ENCODE peak calls at places on chromosome 16, in seven cellular contexts. One of them, this sample, is unnamed.

GRCh38 chr16:75860654-75861053 is 134.4 kb upstream of the CPHXL start:
- DNase-seq in H1: no peak
- DNase-seq in IMR-90: no peak
- DNase-seq in mesendoderm: peak
- DNase-seq in mesenchymal stem cell: no peak
- DNase-seq in trophoblast cell: no peak
- DNase-seq in H9: no peak
- DNase-seq in this sample: peak

GRCh38 chr16:29806096-29806579 is at the start of gene MAZ:
- DNase-seq in H1: no peak
- DNase-seq in IMR-90: peak
- DNase-seq in mesendoderm: no peak
- DNase-seq in mesenchymal stem cell: no peak
- DNase-seq in trophoblast cell: no peak
- DNase-seq in H9: no peak
- DNase-seq in this sample: no peak

GRCh38 chr16:69123894-69124293 is 8.5 kb downstream of the CHTF8 start:
- DNase-seq in H1: no peak
- DNase-seq in IMR-90: peak
- DNase-seq in mesendoderm: peak
- DNase-seq in mesenchymal stem cell: peak
- DNase-seq in trophoblast cell: peak
- DNase-seq in H9: no peak
- DNase-seq in this sample: peak

GRCh38 chr16:27461483-27462171 is 59.7 kb downstream of the IL21R start:
- DNase-seq in H1: no peak
- DNase-seq in IMR-90: peak
- DNase-seq in mesendoderm: no peak
- DNase-seq in mesenchymal stem cell: no peak
- DNase-seq in trophoblast cell: peak
- DNase-seq in H9: no peak
- DNase-seq in this sample: no peak

GRCh38 chr16:28000314-28000713 is 63.2 kb downstream of the GSG1L start:
- DNase-seq in H1: no peak
- DNase-seq in IMR-90: no peak
- DNase-seq in mesendoderm: no peak
- DNase-seq in mesenchymal stem cell: no peak
- DNase-seq in trophoblast cell: no peak
- DNase-seq in H9: no peak
- DNase-seq in this sample: no peak

GRCh38 chr16:29892458-29892813 is 6.9 kb downstream of the SEZ6L2 start:
- DNase-seq in H1: no peak
- DNase-seq in IMR-90: no peak
- DNase-seq in mesendoderm: no peak
- DNase-seq in mesenchymal stem cell: no peak
- DNase-seq in trophoblast cell: no peak
- DNase-seq in H9: no peak
- DNase-seq in this sample: no peak

GRCh38 chr16:48611329-48612137 is 1.6 kb upstream of the N4BP1 start:
- DNase-seq in H1: no peak
- DNase-seq in IMR-90: no peak
- DNase-seq in mesendoderm: peak
- DNase-seq in mesenchymal stem cell: no peak
- DNase-seq in trophoblast cell: peak
- DNase-seq in H9: peak
- DNase-seq in this sample: no peak

GRCh38 chr16:31215287-31216115 is 1.4 kb downstream of the PYDC1 start:
- DNase-seq in H1: peak
- DNase-seq in IMR-90: peak
- DNase-seq in mesendoderm: peak
- DNase-seq in mesenchymal stem cell: peak
- DNase-seq in trophoblast cell: peak
- DNase-seq in H9: peak
- DNase-seq in this sample: peak

GRCh38 chr16:8673611-8674412 is 605 bp upstream of the ABAT start:
- DNase-seq in H1: no peak
- DNase-seq in IMR-90: no peak
- DNase-seq in mesendoderm: no peak
- DNase-seq in mesenchymal stem cell: no peak
- DNase-seq in trophoblast cell: no peak
- DNase-seq in H9: no peak
- DNase-seq in this sample: no peak

GRCh38 chr16:72537684-72538083 is 365.7 kb upstream of the PMFBP1 start:
- DNase-seq in H1: no peak
- DNase-seq in IMR-90: peak
- DNase-seq in mesendoderm: no peak
- DNase-seq in mesenchymal stem cell: peak
- DNase-seq in trophoblast cell: peak
- DNase-seq in H9: no peak
- DNase-seq in this sample: no peak

GRCh38 chr16:12061336-12062055 is 85.0 kb downstream of the SNX29 start:
- DNase-seq in H1: no peak
- DNase-seq in IMR-90: peak
- DNase-seq in mesendoderm: no peak
- DNase-seq in mesenchymal stem cell: peak
- DNase-seq in trophoblast cell: peak
- DNase-seq in H9: no peak
- DNase-seq in this sample: no peak

GRCh38 chr16:56339431-56340195 is 85.7 kb downstream of the AMFR start:
- DNase-seq in H1: no peak
- DNase-seq in IMR-90: no peak
- DNase-seq in mesendoderm: no peak
- DNase-seq in mesenchymal stem cell: no peak
- DNase-seq in trophoblast cell: no peak
- DNase-seq in H9: no peak
- DNase-seq in this sample: no peak

GRCh38 chr16:56337131-56337857 is 88.1 kb downstream of the AMFR start:
- DNase-seq in H1: no peak
- DNase-seq in IMR-90: no peak
- DNase-seq in mesendoderm: no peak
- DNase-seq in mesenchymal stem cell: no peak
- DNase-seq in trophoblast cell: no peak
- DNase-seq in H9: no peak
- DNase-seq in this sample: no peak

GRCh38 chr16:56337858-56338325 is 87.5 kb downstream of the AMFR start:
- DNase-seq in H1: no peak
- DNase-seq in IMR-90: no peak
- DNase-seq in mesendoderm: no peak
- DNase-seq in mesenchymal stem cell: no peak
- DNase-seq in trophoblast cell: no peak
- DNase-seq in H9: no peak
- DNase-seq in this sample: no peak

GRCh38 chr16:56340416-56340815 is 84.9 kb downstream of the AMFR start:
- DNase-seq in H1: no peak
- DNase-seq in IMR-90: no peak
- DNase-seq in mesendoderm: no peak
- DNase-seq in mesenchymal stem cell: no peak
- DNase-seq in trophoblast cell: no peak
- DNase-seq in H9: no peak
- DNase-seq in this sample: no peak

DNA sequence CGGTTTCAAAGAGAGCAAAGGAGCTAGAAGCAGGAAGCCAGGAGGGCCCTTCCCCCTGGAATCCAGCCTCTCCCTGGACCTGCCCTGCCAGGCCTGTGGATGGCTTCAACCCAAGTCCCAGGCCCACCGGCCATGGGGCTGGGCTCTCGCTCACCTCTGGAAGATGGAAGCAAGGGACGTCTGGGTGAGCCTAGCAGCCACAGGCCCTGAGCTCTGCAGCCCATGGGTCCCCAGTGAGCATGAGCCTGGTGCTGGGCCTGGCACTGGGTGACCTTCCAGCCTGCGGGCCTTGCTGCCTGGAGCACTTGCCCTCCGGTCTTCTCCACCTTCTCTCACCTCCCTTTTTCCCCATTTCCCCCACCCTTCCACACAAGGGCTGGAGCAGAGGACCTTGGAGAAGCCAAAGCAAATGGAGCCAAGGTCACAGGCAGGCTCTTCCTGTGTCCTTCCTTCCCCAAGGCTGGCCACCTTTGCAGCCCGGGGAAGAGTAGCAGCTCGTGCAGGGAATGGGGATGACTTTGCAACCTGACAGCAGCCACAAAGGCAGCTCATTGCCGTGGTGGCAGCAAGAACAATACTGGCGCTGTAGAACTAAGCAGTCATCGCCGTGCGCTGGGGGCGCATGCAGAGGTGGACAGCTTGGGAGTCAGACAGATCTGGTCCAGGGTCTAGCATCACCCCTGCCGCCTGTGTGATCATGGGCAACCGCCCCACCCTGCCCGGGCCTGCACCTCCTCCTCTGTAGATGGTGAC is 86.6 kb downstream of the AMFR start:
- DNase-seq in H1: no peak
- DNase-seq in IMR-90: no peak
- DNase-seq in mesendoderm: no peak
- DNase-seq in mesenchymal stem cell: no peak
- DNase-seq in trophoblast cell: no peak
- DNase-seq in H9: no peak
- DNase-seq in this sample: no peak
- H2BK5ac ChIP-seq in H1: no peak
- H2BK5ac ChIP-seq in IMR-90: no peak
- H2BK5ac ChIP-seq in mesendoderm: no peak
- H2BK5ac ChIP-seq in mesenchymal stem cell: no peak
- H2BK5ac ChIP-seq in trophoblast cell: no peak
- H2BK5ac ChIP-seq in H9: no peak
- H2BK5ac ChIP-seq in this sample: no peak

DNA sequence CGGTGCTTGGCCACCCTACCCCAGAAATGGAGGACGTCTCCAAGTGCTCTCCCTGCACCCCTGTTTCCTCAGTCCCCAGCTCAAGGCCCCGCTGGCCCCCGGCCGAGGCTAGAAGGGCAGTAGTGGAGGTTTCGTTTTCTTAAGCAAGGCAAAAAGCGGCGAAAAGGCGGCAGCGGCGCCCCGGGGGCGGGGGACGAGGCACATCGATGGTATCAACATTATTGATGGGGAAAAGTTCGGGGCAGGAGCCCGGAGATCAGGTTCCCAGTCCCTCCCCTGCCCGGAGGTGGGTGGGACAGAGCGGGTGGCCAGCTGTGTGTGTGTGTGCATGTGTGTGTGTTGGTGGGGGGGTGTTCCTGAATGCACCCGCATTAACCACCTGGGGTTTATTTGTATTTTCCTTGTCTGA is 4.1 kb upstream of the SALL1 start:
- DNase-seq in H1: no peak
- DNase-seq in IMR-90: no peak
- DNase-seq in mesendoderm: peak
- DNase-seq in mesenchymal stem cell: peak
- DNase-seq in trophoblast cell: no peak
- DNase-seq in H9: peak
- DNase-seq in this sample: no peak
- H3K4me2 ChIP-seq in H1: peak
- H3K4me2 ChIP-seq in IMR-90: peak
- H3K4me2 ChIP-seq in mesendoderm: peak
- H3K4me2 ChIP-seq in mesenchymal stem cell: peak
- H3K4me2 ChIP-seq in trophoblast cell: peak
- H3K4me2 ChIP-seq in H9: peak
- H3K4me2 ChIP-seq in this sample: peak

DNA sequence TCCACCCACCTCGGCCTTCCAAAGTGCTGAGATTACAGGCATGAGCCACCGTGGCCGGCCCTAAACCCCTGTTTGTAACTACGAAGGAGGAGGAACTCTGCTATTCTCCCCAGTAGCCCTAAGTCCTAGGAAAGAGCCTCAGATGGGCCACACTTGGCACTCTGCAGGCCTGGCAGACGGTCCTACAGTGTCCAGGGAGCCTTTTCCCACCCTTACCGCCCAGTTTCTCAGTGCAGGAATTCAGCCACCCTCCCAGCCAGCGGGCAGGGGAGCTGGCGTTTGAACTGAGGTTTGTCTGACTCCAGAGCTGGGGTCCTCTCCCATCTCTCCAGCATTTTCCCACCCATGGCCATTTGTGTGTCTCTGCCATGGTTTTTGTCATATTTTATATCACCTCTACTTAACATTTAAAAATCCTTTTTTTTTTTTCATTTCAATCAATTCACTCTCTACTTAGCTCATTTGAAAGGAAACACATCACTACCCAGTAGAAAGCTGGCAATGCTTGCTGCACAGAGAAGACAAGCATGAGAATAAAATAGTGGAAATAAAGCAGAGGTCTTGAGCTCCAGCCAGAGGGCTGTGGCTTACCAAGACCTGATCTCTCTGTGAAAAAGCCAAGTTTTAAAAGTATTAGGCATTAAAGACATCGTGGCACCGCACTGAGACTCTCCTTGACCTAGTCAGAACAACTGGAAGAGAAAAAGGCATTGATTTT is 34.9 kb downstream of the BCO1 start:
- DNase-seq in H1: no peak
- DNase-seq in IMR-90: no peak
- DNase-seq in mesendoderm: no peak
- DNase-seq in mesenchymal stem cell: no peak
- DNase-seq in trophoblast cell: no peak
- DNase-seq in H9: no peak
- DNase-seq in this sample: no peak
- H2BK5ac ChIP-seq in H1: no peak
- H2BK5ac ChIP-seq in IMR-90: no peak
- H2BK5ac ChIP-seq in mesendoderm: no peak
- H2BK5ac ChIP-seq in mesenchymal stem cell: no peak
- H2BK5ac ChIP-seq in trophoblast cell: no peak
- H2BK5ac ChIP-seq in H9: no peak
- H2BK5ac ChIP-seq in this sample: no peak

GRCh38 chr16:1964046-1964505 is 550 bp downstream of the RPS2 start:
- DNase-seq in H1: no peak
- DNase-seq in IMR-90: no peak
- DNase-seq in mesendoderm: peak
- DNase-seq in mesenchymal stem cell: peak
- DNase-seq in trophoblast cell: peak
- DNase-seq in H9: no peak
- DNase-seq in this sample: no peak
- H3K4me2 ChIP-seq in H1: peak
- H3K4me2 ChIP-seq in IMR-90: peak
- H3K4me2 ChIP-seq in mesendoderm: peak
- H3K4me2 ChIP-seq in mesenchymal stem cell: peak
- H3K4me2 ChIP-seq in trophoblast cell: peak
- H3K4me2 ChIP-seq in H9: peak
- H3K4me2 ChIP-seq in this sample: peak

DNA sequence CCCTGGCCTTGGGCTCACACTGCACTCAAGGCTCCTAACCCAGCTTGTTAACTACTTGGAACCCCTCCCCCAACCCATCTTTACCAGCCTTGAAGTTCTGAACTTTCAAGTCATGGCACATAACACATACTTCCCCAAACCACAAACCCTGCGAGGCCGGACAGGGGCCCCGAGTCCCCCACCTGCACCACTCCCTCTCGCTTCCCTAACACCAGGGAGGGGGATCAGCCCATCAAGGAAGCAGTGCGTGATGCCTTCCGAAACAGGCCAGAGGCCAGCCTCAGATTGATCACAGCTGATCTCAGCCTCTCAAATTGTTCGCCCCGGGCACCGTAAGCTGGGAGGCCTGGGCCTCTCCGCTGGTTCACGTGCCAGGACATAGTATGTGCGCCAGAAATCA is 3.1 kb upstream of the NLRC3 start:
- DNase-seq in H1: no peak
- DNase-seq in IMR-90: no peak
- DNase-seq in mesendoderm: no peak
- DNase-seq in mesenchymal stem cell: no peak
- DNase-seq in trophoblast cell: no peak
- DNase-seq in H9: no peak
- DNase-seq in this sample: no peak
- H2BK5ac ChIP-seq in H1: peak
- H2BK5ac ChIP-seq in IMR-90: no peak
- H2BK5ac ChIP-seq in mesendoderm: no peak
- H2BK5ac ChIP-seq in mesenchymal stem cell: no peak
- H2BK5ac ChIP-seq in trophoblast cell: no peak
- H2BK5ac ChIP-seq in H9: no peak
- H2BK5ac ChIP-seq in this sample: no peak

GRCh38 chr16:84199861-84200260 is 8.9 kb downstream of the ADAD2 start:
- DNase-seq in H1: no peak
- DNase-seq in IMR-90: no peak
- DNase-seq in mesendoderm: no peak
- DNase-seq in mesenchymal stem cell: no peak
- DNase-seq in trophoblast cell: peak
- DNase-seq in H9: no peak
- DNase-seq in this sample: no peak
- H3K4me2 ChIP-seq in H1: no peak
- H3K4me2 ChIP-seq in IMR-90: no peak
- H3K4me2 ChIP-seq in mesendoderm: no peak
- H3K4me2 ChIP-seq in mesenchymal stem cell: no peak
- H3K4me2 ChIP-seq in trophoblast cell: no peak
- H3K4me2 ChIP-seq in H9: no peak
- H3K4me2 ChIP-seq in this sample: no peak

This sample was measured in neuronal stem cell.